ENCODE peak calls at places on chromosomes 13 and 19, in four cellular contexts. I is IMR-90, B is K562, S is HepG2. C is an unnamed sample.

GRCh38 chr19:2477732-2478191 is 1.8 kb downstream of the GADD45B start:
- DNase-seq in B (no peak), I (peak), S (no peak), C (no peak)

GRCh38 chr13:97372929-97373328 is 61.0 kb upstream of the RAP2A start:
- DNase-seq in I (no peak), B (no peak), S (no peak), C (no peak)

GRCh38 chr19:14544977-14545715 is 15.8 kb downstream of the TECR start:
- DNase-seq in I (no peak), B (no peak), S (no peak), C (no peak)

GRCh38 chr19:35346193-35347052 is 1.3 kb upstream of the FFAR1 start:
- DNase-seq in B (peak), I (no peak), S (peak), C (no peak)

GRCh38 chr13:24709186-24709913 is 29.1 kb downstream of the ATP12A start:
- DNase-seq in I (no peak), S (no peak), B (no peak), C (no peak)

GRCh38 chr19:39704181-39705044 is at the start of gene LGALS14:
- DNase-seq in B (no peak), I (no peak), S (no peak), C (no peak)

GRCh38 chr13:54241719-54242118 is 1213.1 kb downstream of the OLFM4 start:
- DNase-seq in I (no peak), S (no peak), B (no peak), C (no peak)

GRCh38 chr13:22880756-22881701 is 299.8 kb upstream of the SGCG start:
- DNase-seq in S (no peak), I (no peak), B (no peak), C (no peak)

GRCh38 chr13:80342541-80343371 is 1.8 kb upstream of the SPRY2 start:
- DNase-seq in I (peak), S (peak), B (peak), C (no peak)

GRCh38 chr19:47416667-47417033 is 2.7 kb downstream of the MEIS3 start:
- DNase-seq in S (no peak), I (no peak), B (no peak), C (no peak)

GRCh38 chr19:47411101-47411500 is 8.2 kb downstream of the MEIS3 start:
- DNase-seq in S (no peak), I (peak), B (no peak), C (no peak)

GRCh38 chr19:47414469-47414868 is 4.9 kb downstream of the MEIS3 start:
- DNase-seq in B (peak), S (peak), I (no peak), C (peak)

GRCh38 chr19:47415953-47416666 is 3.2 kb downstream of the MEIS3 start:
- DNase-seq in B (no peak), S (no peak), I (no peak), C (no peak)

GRCh38 chr19:47413941-47414340 is 5.4 kb downstream of the MEIS3 start:
- DNase-seq in I (no peak), S (no peak), B (no peak), C (no peak)
- TF ChIP-seq MAZ in I (no peak), S (no peak), B (no peak), C (no peak)

GRCh38 chr19:11576186-11576585 is 1.3 kb downstream of the ACP5 start:
- DNase-seq in S (no peak), I (no peak), B (no peak), C (no peak)
- TF ChIP-seq MAZ in S (no peak), I (no peak), B (no peak), C (no peak)

GRCh38 chr19:21934131-21934530 is 76.6 kb downstream of the ZNF208 start:
- DNase-seq in B (no peak), S (no peak), I (no peak), C (no peak)
- TF ChIP-seq MAZ in B (no peak), S (no peak), I (no peak), C (no peak)

GRCh38 chr19:294819-295686 is 3.9 kb upstream of the PLPP2 start:
- DNase-seq in I (peak), S (no peak), B (peak), C (peak)
- TF ChIP-seq MAZ in I (no peak), S (no peak), B (peak), C (no peak)

C was measured in A549.